ENCODE peak calls at places on chromosomes 13 and 19, in seven cellular contexts. One of them, this sample, is unnamed.
A peak's percentile ranks its signal among the peaks of the same experiment; 100 is the strongest.

GRCh38 chr19:4161415-4162077 is 8.1 kb downstream of the CREB3L3 start:
- DNase-seq in mucosa of descending colon: no peak
- DNase-seq in CD8-positive, alpha-beta T cell: no peak
- DNase-seq in heart right ventricle: no peak
- DNase-seq in Peyer's patch: no peak
- DNase-seq in stomach: no peak
- DNase-seq in osteoblast: peak; percentile 57
- DNase-seq in this sample: no peak

GRCh38 chr19:28009696-28010095 is 1203.3 kb downstream of the UQCRFS1 start:
- DNase-seq in Peyer's patch: no peak
- DNase-seq in stomach: no peak
- DNase-seq in osteoblast: no peak
- DNase-seq in CD8-positive, alpha-beta T cell: no peak
- DNase-seq in heart right ventricle: no peak
- DNase-seq in mucosa of descending colon: no peak
- DNase-seq in this sample: no peak

GRCh38 chr19:37966211-37967072 is 59.4 kb downstream of the SIPA1L3 start:
- DNase-seq in Peyer's patch: no peak
- DNase-seq in heart right ventricle: no peak
- DNase-seq in CD8-positive, alpha-beta T cell: no peak
- DNase-seq in stomach: no peak
- DNase-seq in osteoblast: no peak
- DNase-seq in mucosa of descending colon: no peak
- DNase-seq in this sample: no peak

GRCh38 chr19:51111606-51112005 is 3.4 kb upstream of the CTU1 start:
- DNase-seq in heart right ventricle: no peak
- DNase-seq in stomach: no peak
- DNase-seq in Peyer's patch: no peak
- DNase-seq in CD8-positive, alpha-beta T cell: no peak
- DNase-seq in osteoblast: no peak
- DNase-seq in mucosa of descending colon: no peak
- DNase-seq in this sample: no peak

GRCh38 chr13:33229446-33230177 is 55.9 kb downstream of the STARD13 start:
- DNase-seq in heart right ventricle: no peak
- DNase-seq in mucosa of descending colon: no peak
- DNase-seq in osteoblast: no peak
- DNase-seq in Peyer's patch: no peak
- DNase-seq in CD8-positive, alpha-beta T cell: no peak
- DNase-seq in stomach: no peak
- DNase-seq in this sample: no peak

GRCh38 chr19:49786432-49786831 is 19.6 kb downstream of the AP2A1 start:
- DNase-seq in CD8-positive, alpha-beta T cell: no peak
- DNase-seq in Peyer's patch: no peak
- DNase-seq in osteoblast: peak; percentile 96
- DNase-seq in heart right ventricle: no peak
- DNase-seq in stomach: no peak
- DNase-seq in mucosa of descending colon: no peak
- DNase-seq in this sample: no peak

GRCh38 chr19:46845959-46846459 is 4.6 kb downstream of the AP2S1 start:
- DNase-seq in osteoblast: peak; percentile 44
- DNase-seq in Peyer's patch: no peak
- DNase-seq in mucosa of descending colon: no peak
- DNase-seq in heart right ventricle: peak; percentile 23
- DNase-seq in stomach: no peak
- DNase-seq in CD8-positive, alpha-beta T cell: no peak
- DNase-seq in this sample: no peak

GRCh38 chr19:48274173-48274572 is 4.3 kb downstream of the ZNF114 start:
- DNase-seq in heart right ventricle: no peak
- DNase-seq in osteoblast: peak; percentile 72
- DNase-seq in stomach: no peak
- DNase-seq in mucosa of descending colon: no peak
- DNase-seq in CD8-positive, alpha-beta T cell: no peak
- DNase-seq in Peyer's patch: no peak
- DNase-seq in this sample: no peak

GRCh38 chr13:73287871-73288270 is 229.1 kb downstream of the KLF5 start:
- DNase-seq in mucosa of descending colon: peak; percentile 34
- DNase-seq in stomach: no peak
- DNase-seq in osteoblast: no peak
- DNase-seq in Peyer's patch: no peak
- DNase-seq in heart right ventricle: no peak
- DNase-seq in CD8-positive, alpha-beta T cell: no peak
- DNase-seq in this sample: no peak

GRCh38 chr13:39376088-39376487 is 226.9 kb downstream of the LHFPL6 start:
- DNase-seq in mucosa of descending colon: no peak
- DNase-seq in Peyer's patch: no peak
- DNase-seq in osteoblast: no peak
- DNase-seq in CD8-positive, alpha-beta T cell: no peak
- DNase-seq in stomach: no peak
- DNase-seq in heart right ventricle: no peak
- DNase-seq in this sample: no peak

GRCh38 chr19:45677351-45678230 is 9.6 kb downstream of the GIPR start:
- DNase-seq in mucosa of descending colon: peak; percentile 99
- DNase-seq in heart right ventricle: peak; percentile 54
- DNase-seq in osteoblast: peak; percentile 93
- DNase-seq in stomach: peak; percentile 97
- DNase-seq in CD8-positive, alpha-beta T cell: peak; percentile 81
- DNase-seq in Peyer's patch: peak; percentile 97
- DNase-seq in this sample: no peak

GRCh38 chr13:25463496-25463895 is 91.7 kb downstream of the ATP8A2 start:
- DNase-seq in CD8-positive, alpha-beta T cell: no peak
- DNase-seq in mucosa of descending colon: no peak
- DNase-seq in osteoblast: peak; percentile 76
- DNase-seq in stomach: no peak
- DNase-seq in Peyer's patch: no peak
- DNase-seq in heart right ventricle: no peak
- DNase-seq in this sample: no peak

GRCh38 chr19:674282-675151 is 1.7 kb upstream of the FSTL3 start:
- DNase-seq in CD8-positive, alpha-beta T cell: no peak
- DNase-seq in stomach: no peak
- DNase-seq in mucosa of descending colon: no peak
- DNase-seq in heart right ventricle: peak; percentile 62
- DNase-seq in osteoblast: peak; percentile 90
- DNase-seq in Peyer's patch: no peak
- DNase-seq in this sample: no peak

GRCh38 chr19:50147462-50148423 is 15.3 kb downstream of the IZUMO2 start:
- DNase-seq in Peyer's patch: peak; percentile 92
- DNase-seq in CD8-positive, alpha-beta T cell: peak; percentile 79
- DNase-seq in mucosa of descending colon: peak; percentile 90
- DNase-seq in heart right ventricle: peak; percentile 89
- DNase-seq in osteoblast: peak; percentile 96
- DNase-seq in stomach: peak; percentile 87
- DNase-seq in this sample: peak; percentile 74

GRCh38 chr13:109400625-109401257 is 385.6 kb downstream of the IRS2 start:
- DNase-seq in CD8-positive, alpha-beta T cell: no peak
- DNase-seq in mucosa of descending colon: no peak
- DNase-seq in osteoblast: peak; percentile 6
- DNase-seq in heart right ventricle: peak; percentile 29
- DNase-seq in Peyer's patch: peak; percentile 65
- DNase-seq in stomach: peak; percentile 67
- DNase-seq in this sample: no peak

GRCh38 chr19:35853038-35853756 is 893 bp upstream of the NPHS1 start:
- DNase-seq in stomach: no peak
- DNase-seq in osteoblast: no peak
- DNase-seq in mucosa of descending colon: no peak
- DNase-seq in CD8-positive, alpha-beta T cell: no peak
- DNase-seq in heart right ventricle: no peak
- DNase-seq in Peyer's patch: no peak
- DNase-seq in this sample: no peak

GRCh38 chr19:53868091-53868891 is 608 bp downstream of the MYADM start:
- DNase-seq in osteoblast: peak; percentile 95
- DNase-seq in heart right ventricle: peak; percentile 61
- DNase-seq in CD8-positive, alpha-beta T cell: no peak
- DNase-seq in stomach: peak; percentile 44
- DNase-seq in mucosa of descending colon: peak; percentile 57
- DNase-seq in Peyer's patch: peak; percentile 70
- DNase-seq in this sample: no peak

GRCh38 chr13:24692541-24692940 is 12.3 kb downstream of the ATP12A start:
- DNase-seq in Peyer's patch: no peak
- DNase-seq in heart right ventricle: no peak
- DNase-seq in CD8-positive, alpha-beta T cell: no peak
- DNase-seq in stomach: no peak
- DNase-seq in osteoblast: peak; percentile 88
- DNase-seq in mucosa of descending colon: no peak
- DNase-seq in this sample: no peak

GRCh38 chr13:99057310-99057975 is 79.6 kb upstream of the DOCK9 start:
- DNase-seq in mucosa of descending colon: no peak
- DNase-seq in heart right ventricle: no peak
- DNase-seq in osteoblast: no peak
- DNase-seq in stomach: no peak
- DNase-seq in CD8-positive, alpha-beta T cell: peak; percentile 15
- DNase-seq in Peyer's patch: no peak
- DNase-seq in this sample: no peak
- H3K4me1 ChIP-seq in mucosa of descending colon: no peaks in the 10 kb centered on the region
- H3K4me1 ChIP-seq in heart right ventricle: peaks cover 14% of the 10 kb centered on the region
- H3K4me1 ChIP-seq in osteoblast: peaks cover 11% of the 10 kb centered on the region
- H3K4me1 ChIP-seq in stomach: peaks cover 54% of the 10 kb centered on the region
- H3K4me1 ChIP-seq in CD8-positive, alpha-beta T cell: peaks cover 68% of the 10 kb centered on the region
- H3K4me1 ChIP-seq in Peyer's patch: no peaks in the 10 kb centered on the region
- H3K4me1 ChIP-seq in this sample: no peaks in the 10 kb centered on the region

DNA sequence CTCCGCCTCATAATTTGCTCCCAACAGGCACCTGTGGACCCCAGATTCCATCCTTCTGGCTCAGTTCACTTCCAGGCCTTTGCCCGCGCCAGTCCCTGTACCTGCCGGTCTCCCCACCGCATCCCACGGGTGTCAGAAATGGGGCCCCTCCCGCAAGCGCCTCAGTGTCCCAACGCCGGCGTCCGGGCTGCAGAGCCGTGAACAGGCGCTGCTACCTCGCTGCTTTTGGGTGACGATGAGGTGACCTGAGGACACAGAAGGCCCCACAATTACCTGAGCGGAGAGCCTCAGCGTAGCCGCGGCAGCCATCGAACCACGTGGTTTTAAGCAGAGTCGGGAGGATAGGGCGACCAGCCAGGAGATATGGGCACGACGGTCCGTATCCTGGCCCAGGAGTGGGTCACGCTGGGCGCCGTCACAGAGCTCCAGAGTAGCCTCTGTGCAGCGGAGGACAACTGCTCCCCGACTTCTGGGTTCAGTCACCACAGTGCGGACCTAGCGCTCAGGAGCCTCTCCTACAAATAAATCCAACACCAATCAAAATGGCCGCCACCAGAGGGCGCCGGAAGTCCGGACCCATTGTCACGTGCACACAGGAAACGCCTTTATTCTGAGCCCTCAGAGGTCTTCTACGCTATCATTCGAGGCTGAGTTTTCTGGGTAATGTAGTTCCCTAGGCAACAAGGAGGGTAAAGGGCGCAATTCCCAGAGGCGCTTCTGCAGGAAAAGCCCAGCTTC is at the start of gene ZNF814:
- DNase-seq in Peyer's patch: peak; percentile 96
- DNase-seq in stomach: peak; percentile 63
- DNase-seq in CD8-positive, alpha-beta T cell: peak; percentile 84
- DNase-seq in mucosa of descending colon: peak; percentile 95
- DNase-seq in heart right ventricle: peak; percentile 81
- DNase-seq in osteoblast: peak; percentile 86
- DNase-seq in this sample: no peak
- TF ChIP-seq CTCF in Peyer's patch: peak; percentile 55
- TF ChIP-seq CTCF in stomach: no peak
- TF ChIP-seq CTCF in CD8-positive, alpha-beta T cell: peak; percentile 19
- TF ChIP-seq CTCF in mucosa of descending colon: no peak
- TF ChIP-seq CTCF in heart right ventricle: peak; percentile 72
- TF ChIP-seq CTCF in osteoblast: peak; percentile 28
- TF ChIP-seq CTCF in this sample: no peak

DNA sequence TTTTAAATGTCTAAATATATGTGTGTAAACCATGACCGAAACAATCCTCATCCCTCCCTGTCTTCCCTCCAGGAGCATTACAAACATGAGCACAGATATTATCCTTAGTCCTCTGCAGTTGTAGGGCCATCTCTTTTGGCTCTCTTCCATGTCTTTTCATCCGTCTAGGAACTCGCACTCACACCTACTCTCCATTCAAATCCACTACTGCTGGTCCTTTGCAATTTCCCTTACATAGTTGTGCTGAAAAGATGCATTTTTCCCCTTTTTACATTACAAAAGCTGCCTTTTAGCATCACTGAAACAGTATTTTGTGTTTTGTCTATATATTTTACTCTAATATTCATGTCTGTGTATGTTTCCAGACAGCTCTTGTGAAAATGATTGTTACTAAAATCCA is 237.8 kb downstream of the DACH1 start:
- DNase-seq in heart right ventricle: no peak
- DNase-seq in CD8-positive, alpha-beta T cell: no peak
- DNase-seq in stomach: no peak
- DNase-seq in mucosa of descending colon: no peak
- DNase-seq in osteoblast: no peak
- DNase-seq in Peyer's patch: no peak
- DNase-seq in this sample: no peak
- H3K4me3 ChIP-seq in heart right ventricle: no peak overlapping the region
- H3K4me3 ChIP-seq in CD8-positive, alpha-beta T cell: no peak overlapping the region
- H3K4me3 ChIP-seq in stomach: no peak overlapping the region
- H3K4me3 ChIP-seq in mucosa of descending colon: no peak overlapping the region
- H3K4me3 ChIP-seq in osteoblast: no peak overlapping the region
- H3K4me3 ChIP-seq in Peyer's patch: no peak overlapping the region
- H3K4me3 ChIP-seq in this sample: no peak overlapping the region

DNA sequence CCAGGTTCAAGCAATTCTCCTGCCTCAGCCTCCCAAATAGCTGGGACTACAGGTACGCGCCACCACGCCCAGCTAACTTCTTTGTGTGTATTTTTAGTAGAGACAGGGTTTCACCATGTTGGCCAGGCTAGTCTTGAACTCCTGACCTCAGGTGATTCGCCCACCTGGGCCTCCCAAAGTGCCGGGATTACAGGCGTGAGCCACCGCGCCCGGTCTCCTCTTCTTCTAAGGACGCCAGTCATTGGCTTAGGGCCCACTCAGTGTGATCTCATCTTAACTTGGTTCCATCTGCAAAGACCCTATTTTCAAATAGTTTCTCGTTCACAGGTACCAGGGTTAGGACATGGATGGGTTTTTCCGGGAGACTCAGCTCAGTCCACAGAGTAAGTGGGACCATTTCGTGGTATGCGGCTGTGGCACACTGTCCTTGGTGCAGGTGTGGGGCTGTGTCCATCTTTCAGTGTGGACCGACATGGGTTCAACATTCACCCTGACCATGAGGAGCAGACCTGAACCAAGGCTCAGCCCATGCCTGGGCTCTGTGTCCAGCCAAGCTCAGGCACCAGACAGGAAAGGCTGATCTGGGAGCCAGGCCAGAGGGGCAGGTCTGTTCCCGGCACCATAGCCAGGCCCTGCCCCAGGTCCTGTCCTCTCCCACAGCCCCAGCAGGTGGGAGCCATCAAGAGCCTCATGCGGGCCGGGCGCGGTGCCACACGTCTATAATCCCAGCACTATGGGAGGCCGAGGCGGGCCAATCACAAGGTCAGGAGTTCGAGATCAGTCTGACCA is 2.8 kb upstream of the MKNK2 start:
- DNase-seq in mucosa of descending colon: peak; percentile 64
- DNase-seq in osteoblast: peak; percentile 54
- DNase-seq in Peyer's patch: peak; percentile 78
- DNase-seq in heart right ventricle: peak; percentile 84
- DNase-seq in stomach: peak; percentile 88
- DNase-seq in CD8-positive, alpha-beta T cell: no peak
- DNase-seq in this sample: no peak
- H3K4me1 ChIP-seq in mucosa of descending colon: peaks cover 64% of the 10 kb centered on the region
- H3K4me1 ChIP-seq in osteoblast: peaks cover 22% of the 10 kb centered on the region
- H3K4me1 ChIP-seq in Peyer's patch: peaks cover 48% of the 10 kb centered on the region
- H3K4me1 ChIP-seq in heart right ventricle: peaks cover 67% of the 10 kb centered on the region
- H3K4me1 ChIP-seq in stomach: peaks cover 81% of the 10 kb centered on the region
- H3K4me1 ChIP-seq in CD8-positive, alpha-beta T cell: peaks cover 71% of the 10 kb centered on the region
- H3K4me1 ChIP-seq in this sample: peaks cover 50% of the 10 kb centered on the region

GRCh38 chr19:5561559-5561958 is 6.2 kb downstream of the TINCR start:
- DNase-seq in osteoblast: no peak
- DNase-seq in Peyer's patch: no peak
- DNase-seq in heart right ventricle: no peak
- DNase-seq in CD8-positive, alpha-beta T cell: no peak
- DNase-seq in stomach: no peak
- DNase-seq in mucosa of descending colon: no peak
- DNase-seq in this sample: no peak
- TF ChIP-seq CTCF in osteoblast: peak; percentile 37
- TF ChIP-seq CTCF in Peyer's patch: peak; percentile 36
- TF ChIP-seq CTCF in heart right ventricle: peak; percentile 14
- TF ChIP-seq CTCF in CD8-positive, alpha-beta T cell: no peak
- TF ChIP-seq CTCF in stomach: no peak
- TF ChIP-seq CTCF in mucosa of descending colon: no peak
- TF ChIP-seq CTCF in this sample: peak; percentile 80

GRCh38 chr13:50990540-50991506 is 81.2 kb downstream of the RNASEH2B start:
- DNase-seq in mucosa of descending colon: peak; percentile 48
- DNase-seq in CD8-positive, alpha-beta T cell: no peak
- DNase-seq in stomach: no peak
- DNase-seq in heart right ventricle: no peak
- DNase-seq in osteoblast: no peak
- DNase-seq in Peyer's patch: peak; percentile 58
- DNase-seq in this sample: no peak
- H3K4me3 ChIP-seq in mucosa of descending colon: no peak overlapping the region
- H3K4me3 ChIP-seq in CD8-positive, alpha-beta T cell: no peak overlapping the region
- H3K4me3 ChIP-seq in stomach: no peak overlapping the region
- H3K4me3 ChIP-seq in heart right ventricle: peak overlapping the region; percentile 31
- H3K4me3 ChIP-seq in osteoblast: no peak overlapping the region
- H3K4me3 ChIP-seq in Peyer's patch: no peak overlapping the region
- H3K4me3 ChIP-seq in this sample: no peak overlapping the region